ENCODE peak calls at places on chromosomes 4 and X, in nine cellular contexts. A, P, I, K, F, T, R, Z and M are unnamed samples.

GRCh38 chr4:73815145-73815544 is 21.3 kb upstream of the CXCL6 start:
- DNase-seq in T (no peak), R (no peak), Z (no peak), F (no peak), I (no peak), K (no peak), A (no peak), P (no peak), M (no peak)

GRCh38 chr4:2417196-2417764 is 1.2 kb downstream of the ZFYVE28 start:
- DNase-seq in I (peak; percentile 43), A (no peak), F (no peak), K (no peak), R (peak; percentile 81), P (no peak), Z (no peak), T (peak; percentile 27), M (no peak)

GRCh38 chr4:8315343-8316250 is 46.0 kb downstream of the HTRA3 start:
- DNase-seq in I (peak; percentile 15), R (no peak), Z (peak; percentile 88), P (no peak), K (peak; percentile 64), A (peak; percentile 21), T (no peak), F (no peak), M (peak; percentile 93)

GRCh38 chr4:40316782-40317635 is 18.1 kb upstream of the CHRNA9 start:
- DNase-seq in R (peak; percentile 77), K (peak; percentile 88), F (peak; percentile 54), Z (peak; percentile 64), I (peak; percentile 73), T (peak; percentile 61), A (peak; percentile 53), P (no peak), M (peak; percentile 29)

GRCh38 chrX:53093748-53094583 is at the start of gene KANTR:
- DNase-seq in K (peak; percentile 96), T (peak; percentile 86), R (peak; percentile 94), A (peak; percentile 71), P (peak; percentile 95), F (peak; percentile 80), Z (peak; percentile 81), I (peak; percentile 93), M (peak; percentile 94)

GRCh38 chr4:3515646-3516045 is 16.6 kb downstream of the LRPAP1 start:
- DNase-seq in T (no peak), P (no peak), A (no peak), Z (no peak), I (no peak), K (no peak), F (no peak), R (peak; percentile 30), M (no peak)

GRCh38 chr4:159764343-159764952 is 661.6 kb downstream of the RAPGEF2 start:
- DNase-seq in T (peak; percentile 26), Z (peak; percentile 40), R (no peak), P (no peak), I (peak; percentile 68), A (peak; percentile 54), F (no peak), K (peak; percentile 61), M (peak; percentile 16)

GRCh38 chr4:166324321-166324720 is 451.3 kb downstream of the TLL1 start:
- DNase-seq in T (no peak), Z (no peak), A (peak; percentile 15), R (no peak), K (peak; percentile 36), P (no peak), F (no peak), I (peak; percentile 10), M (no peak)

GRCh38 chr4:157076578-157076947 is 613 bp downstream of the GLRB start:
- DNase-seq in P (no peak), R (no peak), F (no peak), Z (peak; percentile 11), I (no peak), K (no peak), A (peak; percentile 9), T (peak; percentile 21), M (no peak)

GRCh38 chrX:24870143-24870542 is 145.6 kb downstream of the ARX start:
- DNase-seq in P (no peak), A (no peak), T (no peak), I (no peak), F (no peak), Z (peak; percentile 5), R (no peak), K (peak; percentile 68), M (no peak)

GRCh38 chrX:24294619-24295018 is 19.2 kb downstream of the SUPT20HL2 start:
- DNase-seq in P (no peak), T (no peak), Z (no peak), I (peak; percentile 61), A (peak; percentile 34), K (peak; percentile 7), R (no peak), F (no peak), M (no peak)